ENCODE peak calls at places on chromosome X, in six cellular contexts. Y is activated T-helper 9 cell treated with anti-CD3 and anti-CD28 coated beads, Interleukin-2, amount 50 U/mL, for 16 hours; R is stimulated activated CD4-positive, alpha-beta T cell treated with anti-CD3 and anti-CD28 coated beads, Interleukin-4, amount 100 ng/mL, for 4 hours; A is mammary epithelial cell; I is neuronal stem cell; W is GOT3. C is an unnamed sample.

GRCh38 chrX:103517246-103517645 is 2.0 kb downstream of the RAB40A start:
- DNase-seq in W (no peak), I (no peak), A (peak; percentile 70), R (no peak), Y (no peak), C (no peak)

GRCh38 chrX:119030990-119031389 is 41.8 kb upstream of the CT47C1 start:
- DNase-seq in Y (no peak), I (no peak), A (no peak), W (no peak), R (no peak), C (no peak)

GRCh38 chrX:107450823-107451509 is 1.5 kb downstream of the FRMPD3 start:
- DNase-seq in I (peak; percentile 46), W (no peak), A (no peak), Y (no peak), R (no peak), C (no peak)

GRCh38 chrX:15815779-15816452 is 25.6 kb downstream of the ZRSR2 start:
- DNase-seq in Y (no peak), W (no peak), I (peak; percentile 3), R (peak; percentile 7), A (no peak), C (no peak)

GRCh38 chrX:16712116-16712824 is at the start of gene CTPS2:
- DNase-seq in I (peak; percentile 29), Y (peak; percentile 15), A (peak; percentile 62), W (peak; percentile 83), R (peak; percentile 8), C (no peak)

GRCh38 chrX:40018021-40018420 is 79.7 kb downstream of the BCOR start:
- DNase-seq in Y (no peak), A (no peak), W (no peak), I (no peak), R (no peak), C (no peak)

GRCh38 chrX:30663317-30663716 is 10.1 kb downstream of the GK start:
- DNase-seq in Y (no peak), R (no peak), A (no peak), I (no peak), W (no peak), C (no peak)

GRCh38 chrX:53261573-53261972 is 19.8 kb downstream of the IQSEC2 start:
- DNase-seq in W (no peak), Y (no peak), I (no peak), A (no peak), R (no peak), C (no peak)

GRCh38 chrX:150455220-150455618 is 92.1 kb downstream of the MAMLD1 start:
- DNase-seq in Y (no peak), W (no peak), A (no peak), R (no peak), I (no peak), C (no peak)

GRCh38 chrX:120014354-120015129 is 62.9 kb downstream of the RHOXF2B start:
- DNase-seq in W (no peak), Y (no peak), R (no peak), A (no peak), I (no peak), C (no peak)